ENCODE peak calls at places on chromosome 16, in six cellular contexts. Q is HFFc6, M is fibroblast of pulmonary artery, R is IMR-90, J is RWPE1, P is WERI-Rb-1. Y is an unnamed sample.

GRCh38 chr16:86874141-86874540 is 295.8 kb downstream of the FOXL1 start:
- DNase-seq in Q (peak; percentile 8), M (peak; percentile 13), R (no peak), J (peak; percentile 18), P (peak; percentile 41), Y (no peak)

GRCh38 chr16:49858200-49859129 is 2.6 kb upstream of the ZNF423 start:
- DNase-seq in Q (no peak), M (peak; percentile 47), R (no peak), J (peak; percentile 8), P (peak; percentile 91), Y (no peak)

GRCh38 chr16:53629151-53629550 is 74.5 kb downstream of the RPGRIP1L start:
- DNase-seq in Q (no peak), M (no peak), R (no peak), J (no peak), P (no peak), Y (no peak)

GRCh38 chr16:28068976-28069375 is 5.5 kb upstream of the GSG1L start:
- DNase-seq in Q (no peak), M (no peak), R (no peak), J (no peak), P (no peak), Y (no peak)

GRCh38 chr16:78522327-78522726 is 422.9 kb downstream of the WWOX start:
- DNase-seq in Q (no peak), M (no peak), R (no peak), J (no peak), P (no peak), Y (no peak)

GRCh38 chr16:65889533-65889966 is 476.9 kb upstream of the CDH5 start:
- DNase-seq in Q (no peak), M (no peak), R (peak; percentile 7), J (peak; percentile 32), P (peak; percentile 10), Y (no peak)

GRCh38 chr16:78142784-78143183 is 43.3 kb downstream of the WWOX start:
- DNase-seq in Q (no peak), M (peak; percentile 26), R (no peak), J (no peak), P (no peak), Y (no peak)

GRCh38 chr16:78882751-78883150 is 717.8 kb downstream of the MAF start:
- DNase-seq in Q (no peak), M (no peak), R (no peak), J (no peak), P (no peak), Y (no peak)

GRCh38 chr16:65781363-65781762 is 585.1 kb upstream of the CDH5 start:
- DNase-seq in Q (no peak), M (no peak), R (peak; percentile 4), J (no peak), P (no peak), Y (no peak)

GRCh38 chr16:89175280-89176146 is 4.0 kb downstream of the CDH15 start:
- DNase-seq in Q (no peak), M (no peak), R (no peak), J (no peak), P (no peak), Y (no peak)

GRCh38 chr16:87333581-87334331 is 16.6 kb upstream of the C16orf95 start:
- DNase-seq in Q (no peak), M (no peak), R (no peak), J (no peak), P (no peak), Y (no peak)

GRCh38 chr16:79801550-79802090 is 201.1 kb upstream of the MAF start:
- DNase-seq in Q (no peak), M (no peak), R (no peak), J (peak; percentile 6), P (no peak), Y (no peak)

GRCh38 chr16:51766739-51767138 is 615.7 kb upstream of the SALL1 start:
- DNase-seq in Q (no peak), M (no peak), R (peak; percentile 13), J (no peak), P (no peak), Y (no peak)

GRCh38 chr16:685967-686366 is 1.8 kb upstream of the JMJD8 start:
- DNase-seq in Q (peak; percentile 37), M (peak; percentile 34), R (peak; percentile 13), J (no peak), P (peak; percentile 75), Y (no peak)

GRCh38 chr16:24769806-24770205 is 40.4 kb downstream of the TNRC6A start:
- DNase-seq in Q (no peak), M (peak; percentile 92), R (peak; percentile 73), J (no peak), P (no peak), Y (no peak)

GRCh38 chr16:50298591-50299507 is 32.5 kb downstream of the ADCY7 start:
- DNase-seq in Q (no peak), M (no peak), R (no peak), J (no peak), P (no peak), Y (no peak)

GRCh38 chr16:53457670-53458069 is 23.4 kb downstream of the RBL2 start:
- DNase-seq in Q (no peak), M (no peak), R (no peak), J (no peak), P (no peak), Y (no peak)

GRCh38 chr16:53849585-53849984 is 145.6 kb downstream of the FTO start:
- DNase-seq in Q (no peak), M (no peak), R (no peak), J (no peak), P (no peak), Y (no peak)

GRCh38 chr16:12210258-12210880 is 233.8 kb downstream of the SNX29 start:
- DNase-seq in Q (no peak), M (no peak), R (no peak), J (no peak), P (no peak), Y (no peak)

GRCh38 chr16:83475108-83475507 is 332.7 kb upstream of the HSBP1 start:
- DNase-seq in Q (no peak), M (no peak), R (peak; percentile 35), J (no peak), P (no peak), Y (no peak)

GRCh38 chr16:84386044-84386443 is 17.7 kb downstream of the ATP2C2 start:
- DNase-seq in Q (no peak), M (no peak), R (no peak), J (no peak), P (no peak), Y (no peak)

GRCh38 chr16:711548-712320 is 3.2 kb upstream of the METRN start:
- DNase-seq in Q (peak; percentile 47), M (peak; percentile 69), R (peak; percentile 50), J (peak; percentile 70), P (peak; percentile 83), Y (no peak)

GRCh38 chr16:84048871-84049270 is 6.3 kb upstream of the SLC38A8 start:
- DNase-seq in Q (no peak), M (no peak), R (no peak), J (no peak), P (no peak), Y (no peak)

GRCh38 chr16:28003021-28003865 is 60.3 kb downstream of the GSG1L start:
- DNase-seq in Q (no peak), M (no peak), R (no peak), J (no peak), P (no peak), Y (no peak)

GRCh38 chr16:50310308-50311133 is 44.2 kb downstream of the ADCY7 start:
- DNase-seq in Q (no peak), M (no peak), R (no peak), J (no peak), P (no peak), Y (no peak)

GRCh38 chr16:69711115-69711740 is 15.1 kb downstream of the NQO1 start:
- DNase-seq in Q (peak; percentile 55), M (peak; percentile 83), R (peak; percentile 81), J (peak; percentile 92), P (no peak), Y (no peak)

GRCh38 chr16:70777496-70777895 is 23.5 kb downstream of the VAC14 start:
- DNase-seq in Q (no peak), M (no peak), R (no peak), J (no peak), P (no peak), Y (no peak)

GRCh38 chr16:11412175-11412904 is 67.1 kb downstream of the RMI2 start:
- DNase-seq in Q (no peak), M (no peak), R (no peak), J (no peak), P (no peak), Y (no peak)

GRCh38 chr16:84582958-84583516 is 34.8 kb downstream of the COTL1 start:
- DNase-seq in Q (peak; percentile 52), M (no peak), R (peak; percentile 81), J (no peak), P (no peak), Y (peak; percentile 60)

GRCh38 chr16:11328172-11329079 is 16.8 kb upstream of the RMI2 start:
- DNase-seq in Q (peak; percentile 84), M (peak; percentile 98), R (peak; percentile 97), J (peak; percentile 75), P (no peak), Y (peak; percentile 65)

GRCh38 chr16:68696514-68696913 is 40.6 kb upstream of the CDH1 start:
- DNase-seq in Q (no peak), M (no peak), R (no peak), J (no peak), P (no peak), Y (no peak)

GRCh38 chr16:90083139-90083538 is 6.0 kb upstream of the PRDM7 start:
- DNase-seq in Q (no peak), M (no peak), R (no peak), J (no peak), P (no peak), Y (no peak)

GRCh38 chr16:54193656-54194007 is 93.0 kb downstream of the IRX3 start:
- DNase-seq in Q (peak; percentile 64), M (peak; percentile 65), R (peak; percentile 25), J (peak; percentile 59), P (peak; percentile 85), Y (no peak)

GRCh38 chr16:48434653-48435318 is 49.6 kb upstream of the SIAH1 start:
- DNase-seq in Q (no peak), M (peak; percentile 73), R (peak; percentile 80), J (no peak), P (no peak), Y (no peak)

GRCh38 chr16:79339863-79340262 is 260.7 kb downstream of the MAF start:
- DNase-seq in Q (no peak), M (no peak), R (no peak), J (no peak), P (no peak), Y (no peak)

GRCh38 chr16:74774223-74775139 is at the start of gene FA2H:
- DNase-seq in Q (no peak), M (peak; percentile 23), R (peak; percentile 23), J (peak; percentile 98), P (peak; percentile 92), Y (no peak)
- TF ChIP-seq CTCF in Q (peak; percentile 56), M (no peak), R (peak; percentile 31), J (peak; percentile 49), P (peak; percentile 50), Y (peak; percentile 23)

GRCh38 chr16:57945740-57946138 is 25.2 kb downstream of the CNGB1 start:
- DNase-seq in Q (no peak), M (peak; percentile 25), R (no peak), J (no peak), P (no peak), Y (no peak)
- TF ChIP-seq CTCF in Q (peak; percentile 47), M (peak; percentile 33), R (peak; percentile 11), J (peak; percentile 33), P (no peak), Y (no peak)

GRCh38 chr16:17556276-17557052 is 85.7 kb upstream of the XYLT1 start:
- DNase-seq in Q (peak; percentile 27), M (peak; percentile 11), R (peak; percentile 33), J (peak; percentile 52), P (peak; percentile 14), Y (no peak)
- TF ChIP-seq CTCF in Q (peak; percentile 82), M (peak; percentile 46), R (peak; percentile 58), J (no peak), P (peak; percentile 71), Y (peak; percentile 57)

GRCh38 chr16:2429771-2430663 is 770 bp downstream of the CCNF start:
- DNase-seq in Q (no peak), M (peak; percentile 33), R (peak; percentile 19), J (peak; percentile 21), P (no peak), Y (no peak)
- TF ChIP-seq CTCF in Q (no peak), M (peak; percentile 34), R (no peak), J (no peak), P (no peak), Y (peak; percentile 10)

Y was measured in AG04449.